ENCODE peak calls at places on chromosomes 13 and 19, in seven cellular contexts. One of them, this sample, is unnamed.

GRCh38 chr13:110161112-110161897 is 145.7 kb downstream of the COL4A1 start:
- DNase-seq in IMR-90: no peak
- DNase-seq in Peyer's patch: no peak
- DNase-seq in HCT116: no peak
- DNase-seq in esophagus muscularis mucosa: no peak
- DNase-seq in adrenal gland: no peak
- DNase-seq in tibial nerve: no peak
- DNase-seq in this sample: no peak

GRCh38 chr13:33322474-33322827 is 36.9 kb upstream of the STARD13 start:
- DNase-seq in IMR-90: peak
- DNase-seq in Peyer's patch: peak
- DNase-seq in HCT116: no peak
- DNase-seq in esophagus muscularis mucosa: no peak
- DNase-seq in adrenal gland: peak
- DNase-seq in tibial nerve: no peak
- DNase-seq in this sample: peak

GRCh38 chr13:37029617-37030016 is 29.0 kb downstream of the EXOSC8 start:
- DNase-seq in IMR-90: peak
- DNase-seq in Peyer's patch: no peak
- DNase-seq in HCT116: no peak
- DNase-seq in esophagus muscularis mucosa: no peak
- DNase-seq in adrenal gland: no peak
- DNase-seq in tibial nerve: no peak
- DNase-seq in this sample: no peak

GRCh38 chr19:29658221-29658991 is 6.9 kb upstream of the PLEKHF1 start:
- DNase-seq in IMR-90: peak
- DNase-seq in Peyer's patch: no peak
- DNase-seq in HCT116: no peak
- DNase-seq in esophagus muscularis mucosa: no peak
- DNase-seq in adrenal gland: no peak
- DNase-seq in tibial nerve: no peak
- DNase-seq in this sample: no peak

GRCh38 chr13:32266130-32266529 is 49.0 kb downstream of the ZAR1L start:
- DNase-seq in IMR-90: no peak
- DNase-seq in Peyer's patch: no peak
- DNase-seq in HCT116: no peak
- DNase-seq in esophagus muscularis mucosa: no peak
- DNase-seq in adrenal gland: no peak
- DNase-seq in tibial nerve: no peak
- DNase-seq in this sample: no peak

GRCh38 chr13:33514362-33514761 is 228.8 kb upstream of the STARD13 start:
- DNase-seq in IMR-90: no peak
- DNase-seq in Peyer's patch: no peak
- DNase-seq in HCT116: no peak
- DNase-seq in esophagus muscularis mucosa: no peak
- DNase-seq in adrenal gland: no peak
- DNase-seq in tibial nerve: no peak
- DNase-seq in this sample: no peak

GRCh38 chr19:58097783-58098681 is at the start of gene ZSCAN18:
- DNase-seq in IMR-90: peak
- DNase-seq in Peyer's patch: peak
- DNase-seq in HCT116: no peak
- DNase-seq in esophagus muscularis mucosa: peak
- DNase-seq in adrenal gland: peak
- DNase-seq in tibial nerve: peak
- DNase-seq in this sample: peak

GRCh38 chr19:15324791-15325519 is 7.4 kb downstream of the BRD4 start:
- DNase-seq in IMR-90: no peak
- DNase-seq in Peyer's patch: peak
- DNase-seq in HCT116: no peak
- DNase-seq in esophagus muscularis mucosa: no peak
- DNase-seq in adrenal gland: peak
- DNase-seq in tibial nerve: no peak
- DNase-seq in this sample: peak

GRCh38 chr19:15331419-15332310 is 674 bp downstream of the BRD4 start:
- DNase-seq in IMR-90: no peak
- DNase-seq in Peyer's patch: peak
- DNase-seq in HCT116: no peak
- DNase-seq in esophagus muscularis mucosa: no peak
- DNase-seq in adrenal gland: peak
- DNase-seq in tibial nerve: no peak
- DNase-seq in this sample: peak

GRCh38 chr19:6383188-6383587 is 7.5 kb upstream of the PSPN start:
- DNase-seq in IMR-90: no peak
- DNase-seq in Peyer's patch: no peak
- DNase-seq in HCT116: no peak
- DNase-seq in esophagus muscularis mucosa: no peak
- DNase-seq in adrenal gland: no peak
- DNase-seq in tibial nerve: no peak
- DNase-seq in this sample: no peak
- TF ChIP-seq POLR2A in IMR-90: no peak
- TF ChIP-seq POLR2A in Peyer's patch: no peak
- TF ChIP-seq POLR2A in HCT116: no peak
- TF ChIP-seq POLR2A in esophagus muscularis mucosa: no peak
- TF ChIP-seq POLR2A in adrenal gland: no peak
- TF ChIP-seq POLR2A in tibial nerve: no peak
- TF ChIP-seq POLR2A in this sample: no peak

GRCh38 chr19:50204811-50205675 is 1.6 kb downstream of the MYH14 start:
- DNase-seq in IMR-90: no peak
- DNase-seq in Peyer's patch: peak
- DNase-seq in HCT116: peak
- DNase-seq in esophagus muscularis mucosa: no peak
- DNase-seq in adrenal gland: peak
- DNase-seq in tibial nerve: no peak
- DNase-seq in this sample: peak
- TF ChIP-seq POLR2A in IMR-90: no peak
- TF ChIP-seq POLR2A in Peyer's patch: peak
- TF ChIP-seq POLR2A in HCT116: no peak
- TF ChIP-seq POLR2A in esophagus muscularis mucosa: no peak
- TF ChIP-seq POLR2A in adrenal gland: no peak
- TF ChIP-seq POLR2A in tibial nerve: no peak
- TF ChIP-seq POLR2A in this sample: no peak

DNA sequence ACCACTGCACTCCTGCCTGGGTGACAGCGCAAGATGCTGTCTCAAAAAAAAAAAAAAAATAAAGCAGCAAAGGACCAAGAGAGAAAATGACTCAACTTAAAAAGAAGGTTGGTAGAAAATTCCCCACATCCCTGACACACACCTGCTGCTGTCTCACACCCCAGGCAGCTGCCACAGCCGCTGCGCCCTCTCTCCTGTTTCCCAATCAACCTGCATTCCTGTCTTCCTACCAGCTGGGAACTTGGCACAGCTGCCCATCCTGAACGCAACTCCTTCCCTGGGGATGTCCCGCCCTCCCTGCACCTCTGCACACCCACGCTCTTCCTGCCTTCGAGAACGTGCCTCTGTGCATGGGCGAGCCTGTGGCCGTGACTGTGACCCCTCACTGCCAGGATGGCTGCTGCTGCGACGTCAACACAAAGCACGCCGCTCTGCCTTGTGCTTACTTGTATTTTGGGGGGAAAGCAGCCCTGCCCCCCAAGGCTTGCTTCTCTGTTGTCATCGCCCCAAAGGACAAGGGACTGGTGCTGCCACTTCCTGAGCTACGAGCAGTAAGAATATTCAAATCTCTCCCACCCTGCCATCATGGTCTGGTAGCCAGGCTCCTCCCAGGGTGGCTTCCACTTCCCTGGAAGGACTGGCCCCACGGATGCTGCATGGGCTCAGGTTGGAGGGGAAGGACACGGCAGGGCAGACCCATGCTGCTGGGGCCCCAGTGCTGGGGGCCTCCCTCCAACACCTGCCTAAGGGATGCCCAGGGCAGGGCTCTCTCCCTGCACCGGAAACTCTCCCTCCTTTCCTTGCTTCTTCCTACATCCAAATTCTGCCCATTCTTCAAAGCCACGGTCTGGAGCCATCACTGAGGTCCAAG is 20.7 kb downstream of the SH3GL1 start:
- DNase-seq in IMR-90: peak
- DNase-seq in Peyer's patch: peak
- DNase-seq in HCT116: no peak
- DNase-seq in esophagus muscularis mucosa: no peak
- DNase-seq in adrenal gland: peak
- DNase-seq in tibial nerve: no peak
- DNase-seq in this sample: no peak
- TF ChIP-seq POLR2A in IMR-90: no peak
- TF ChIP-seq POLR2A in Peyer's patch: no peak
- TF ChIP-seq POLR2A in HCT116: no peak
- TF ChIP-seq POLR2A in esophagus muscularis mucosa: peak
- TF ChIP-seq POLR2A in adrenal gland: no peak
- TF ChIP-seq POLR2A in tibial nerve: no peak
- TF ChIP-seq POLR2A in this sample: no peak

DNA sequence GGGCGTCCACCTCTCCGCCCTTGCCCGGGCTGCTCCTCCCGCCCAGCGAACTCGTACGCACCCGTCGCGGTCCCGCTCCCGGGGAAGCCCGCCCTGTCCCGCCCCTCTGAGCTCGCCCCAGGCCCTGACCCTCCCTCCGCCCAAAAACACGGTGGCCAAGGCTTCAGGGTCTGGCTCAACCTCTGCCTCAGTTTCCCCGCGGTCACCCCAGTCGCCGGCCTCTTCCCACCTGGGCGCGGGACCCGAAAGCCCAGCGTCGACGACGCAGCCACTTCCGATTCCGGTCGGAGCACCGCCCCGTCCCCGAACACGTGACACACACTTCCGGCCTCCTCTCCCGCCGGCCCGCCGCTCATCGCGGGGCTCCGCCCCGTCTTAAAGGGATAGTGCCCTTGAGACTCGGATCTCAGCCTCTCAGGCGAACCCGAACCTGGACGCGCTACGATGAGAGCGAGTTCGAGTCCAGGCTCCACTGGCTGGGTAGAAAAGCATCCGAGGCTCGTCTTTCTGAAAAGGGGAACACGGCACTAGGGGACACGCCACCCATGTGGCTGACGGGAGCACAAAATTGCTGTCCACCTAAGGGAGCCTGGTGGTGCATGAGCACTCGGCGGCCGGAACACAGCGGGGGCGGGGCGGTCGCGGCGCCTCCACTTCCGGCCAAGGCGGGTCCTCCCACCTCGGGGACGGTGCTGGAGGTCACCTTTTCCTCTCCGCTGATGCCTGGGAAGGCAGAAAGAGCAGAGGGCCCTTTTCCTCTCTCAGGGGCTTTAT is at the start of gene C19orf25:
- DNase-seq in IMR-90: peak
- DNase-seq in Peyer's patch: peak
- DNase-seq in HCT116: peak
- DNase-seq in esophagus muscularis mucosa: peak
- DNase-seq in adrenal gland: peak
- DNase-seq in tibial nerve: peak
- DNase-seq in this sample: peak
- TF ChIP-seq POLR2A in IMR-90: peak
- TF ChIP-seq POLR2A in Peyer's patch: peak
- TF ChIP-seq POLR2A in HCT116: peak
- TF ChIP-seq POLR2A in esophagus muscularis mucosa: no peak
- TF ChIP-seq POLR2A in adrenal gland: peak
- TF ChIP-seq POLR2A in tibial nerve: no peak
- TF ChIP-seq POLR2A in this sample: peak

DNA sequence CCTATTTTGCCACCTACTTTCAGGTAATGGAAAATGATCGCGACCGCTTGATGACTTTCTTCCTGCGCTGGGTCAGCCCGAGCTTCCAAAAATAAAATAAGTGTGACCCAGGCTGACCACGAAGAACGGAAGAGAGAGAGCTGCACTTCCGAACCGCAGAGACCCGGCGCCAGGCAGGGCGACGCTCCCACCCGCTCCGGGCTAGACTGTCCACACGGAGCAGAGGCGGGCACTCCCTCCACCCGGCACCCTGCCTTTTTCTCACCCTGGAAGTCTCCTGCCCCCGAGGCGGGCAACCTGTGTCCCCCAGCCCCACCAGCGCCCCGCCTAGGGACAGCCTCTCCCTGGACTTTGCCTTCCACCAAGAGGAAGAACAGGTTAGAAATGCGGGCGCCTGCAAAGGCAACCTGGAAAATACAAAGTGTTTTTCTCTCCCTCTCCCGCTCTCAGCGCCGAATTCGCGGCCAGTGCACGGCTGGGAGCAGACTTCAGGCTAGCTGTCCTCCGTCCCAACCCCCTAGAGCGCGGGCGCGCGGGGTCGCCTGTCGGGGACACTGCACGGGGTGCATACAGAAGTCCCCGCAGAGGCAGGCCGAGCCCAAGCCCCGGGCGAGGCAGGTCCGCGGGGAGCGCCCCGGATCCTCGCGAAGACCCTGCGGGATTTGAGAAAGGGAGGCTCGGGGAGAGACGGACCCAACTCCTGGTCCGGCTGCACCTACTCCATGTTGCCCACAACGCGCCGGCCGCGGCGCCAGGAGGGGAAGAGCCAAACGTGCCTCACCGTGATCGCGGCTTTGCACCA is 884 bp downstream of the SPRY2 start:
- DNase-seq in IMR-90: peak
- DNase-seq in Peyer's patch: peak
- DNase-seq in HCT116: no peak
- DNase-seq in esophagus muscularis mucosa: no peak
- DNase-seq in adrenal gland: peak
- DNase-seq in tibial nerve: no peak
- DNase-seq in this sample: peak
- TF ChIP-seq POLR2A in IMR-90: no peak
- TF ChIP-seq POLR2A in Peyer's patch: peak
- TF ChIP-seq POLR2A in HCT116: no peak
- TF ChIP-seq POLR2A in esophagus muscularis mucosa: no peak
- TF ChIP-seq POLR2A in adrenal gland: no peak
- TF ChIP-seq POLR2A in tibial nerve: no peak
- TF ChIP-seq POLR2A in this sample: no peak

GRCh38 chr19:33301011-33301899 is 1.1 kb downstream of the CEBPA start:
- DNase-seq in IMR-90: no peak
- DNase-seq in Peyer's patch: peak
- DNase-seq in HCT116: no peak
- DNase-seq in esophagus muscularis mucosa: no peak
- DNase-seq in adrenal gland: no peak
- DNase-seq in tibial nerve: no peak
- DNase-seq in this sample: peak
- TF ChIP-seq POLR2A in IMR-90: no peak
- TF ChIP-seq POLR2A in Peyer's patch: no peak
- TF ChIP-seq POLR2A in HCT116: no peak
- TF ChIP-seq POLR2A in esophagus muscularis mucosa: no peak
- TF ChIP-seq POLR2A in adrenal gland: no peak
- TF ChIP-seq POLR2A in tibial nerve: no peak
- TF ChIP-seq POLR2A in this sample: no peak

GRCh38 chr19:40799558-40800338 is 757 bp downstream of the EGLN2 start:
- DNase-seq in IMR-90: no peak
- DNase-seq in Peyer's patch: no peak
- DNase-seq in HCT116: no peak
- DNase-seq in esophagus muscularis mucosa: no peak
- DNase-seq in adrenal gland: peak
- DNase-seq in tibial nerve: no peak
- DNase-seq in this sample: peak
- TF ChIP-seq POLR2A in IMR-90: peak
- TF ChIP-seq POLR2A in Peyer's patch: no peak
- TF ChIP-seq POLR2A in HCT116: no peak
- TF ChIP-seq POLR2A in esophagus muscularis mucosa: no peak
- TF ChIP-seq POLR2A in adrenal gland: no peak
- TF ChIP-seq POLR2A in tibial nerve: no peak
- TF ChIP-seq POLR2A in this sample: no peak

GRCh38 chr19:53868091-53868891 is 608 bp downstream of the MYADM start:
- DNase-seq in IMR-90: peak
- DNase-seq in Peyer's patch: peak
- DNase-seq in HCT116: no peak
- DNase-seq in esophagus muscularis mucosa: no peak
- DNase-seq in adrenal gland: peak
- DNase-seq in tibial nerve: no peak
- DNase-seq in this sample: peak
- TF ChIP-seq POLR2A in IMR-90: peak
- TF ChIP-seq POLR2A in Peyer's patch: no peak
- TF ChIP-seq POLR2A in HCT116: no peak
- TF ChIP-seq POLR2A in esophagus muscularis mucosa: no peak
- TF ChIP-seq POLR2A in adrenal gland: no peak
- TF ChIP-seq POLR2A in tibial nerve: no peak
- TF ChIP-seq POLR2A in this sample: no peak

This sample was measured in heart left ventricle.